ENCODE peak calls at places on chromosomes 4 and X, in four cellular contexts. One of them, this sample, is unnamed.
A peak's percentile ranks its signal among the peaks of the same experiment; 100 is the strongest.

GRCh38 chr4:78753091-78753490 is 23.1 kb upstream of the BMP2K start:
- DNase-seq in SK-N-SH: no peak
- DNase-seq in HCT116: no peak
- DNase-seq in neural progenitor cell: no peak
- DNase-seq in this sample: no peak

GRCh38 chr4:113878718-113879117 is 100.7 kb downstream of the ARSJ start:
- DNase-seq in SK-N-SH: peak; percentile 19
- DNase-seq in HCT116: no peak
- DNase-seq in neural progenitor cell: peak; percentile 83
- DNase-seq in this sample: peak; percentile 39

GRCh38 chr4:88949605-88950004 is 107.4 kb downstream of the FAM13A start:
- DNase-seq in SK-N-SH: no peak
- DNase-seq in HCT116: no peak
- DNase-seq in neural progenitor cell: no peak
- DNase-seq in this sample: no peak

GRCh38 chr4:99947190-99947578 is 766 bp upstream of the DNAJB14 start:
- DNase-seq in SK-N-SH: no peak
- DNase-seq in HCT116: no peak
- DNase-seq in neural progenitor cell: no peak
- DNase-seq in this sample: peak; percentile 38

GRCh38 chr4:61200991-61201526 is 933 bp downstream of the ADGRL3 start:
- DNase-seq in SK-N-SH: peak; percentile 56
- DNase-seq in HCT116: no peak
- DNase-seq in neural progenitor cell: peak; percentile 63
- DNase-seq in this sample: peak; percentile 13

GRCh38 chrX:148995661-148996060 is 495.2 kb downstream of the AFF2 start:
- DNase-seq in SK-N-SH: no peak
- DNase-seq in HCT116: no peak
- DNase-seq in neural progenitor cell: no peak
- DNase-seq in this sample: no peak

GRCh38 chr4:74038161-74039064 is at the start of gene CXCL3:
- DNase-seq in SK-N-SH: peak; percentile 36
- DNase-seq in HCT116: no peak
- DNase-seq in neural progenitor cell: peak; percentile 84
- DNase-seq in this sample: peak; percentile 69

GRCh38 chr4:82811838-82812672 is 13.5 kb upstream of the SCD5 start:
- DNase-seq in SK-N-SH: no peak
- DNase-seq in HCT116: no peak
- DNase-seq in neural progenitor cell: peak; percentile 80
- DNase-seq in this sample: no peak

GRCh38 chr4:566508-567295 is 9.4 kb downstream of the TMEM271 start:
- DNase-seq in SK-N-SH: peak; percentile 73
- DNase-seq in HCT116: no peak
- DNase-seq in neural progenitor cell: no peak
- DNase-seq in this sample: no peak

GRCh38 chr4:100288167-100288566 is 97.9 kb upstream of the DDIT4L start:
- DNase-seq in SK-N-SH: no peak
- DNase-seq in HCT116: no peak
- DNase-seq in neural progenitor cell: no peak
- DNase-seq in this sample: peak; percentile 59

GRCh38 chrX:153430796-153431195 is 15.1 kb downstream of the TREX2 start:
- DNase-seq in SK-N-SH: no peak
- DNase-seq in HCT116: no peak
- DNase-seq in neural progenitor cell: no peak
- DNase-seq in this sample: no peak

GRCh38 chr4:2837904-2838496 is 5.6 kb upstream of the ADD1 start:
- DNase-seq in SK-N-SH: peak; percentile 30
- DNase-seq in HCT116: no peak
- DNase-seq in neural progenitor cell: no peak
- DNase-seq in this sample: peak; percentile 68

GRCh38 chr4:16860506-16860905 is 37.9 kb downstream of the LDB2 start:
- DNase-seq in SK-N-SH: no peak
- DNase-seq in HCT116: no peak
- DNase-seq in neural progenitor cell: no peak
- DNase-seq in this sample: peak; percentile 97

GRCh38 chr4:13856387-13856786 is 228.9 kb upstream of the BOD1L1 start:
- DNase-seq in SK-N-SH: no peak
- DNase-seq in HCT116: no peak
- DNase-seq in neural progenitor cell: no peak
- DNase-seq in this sample: no peak

GRCh38 chr4:139973015-139973414 is 181.0 kb downstream of the MAML3 start:
- DNase-seq in SK-N-SH: no peak
- DNase-seq in HCT116: no peak
- DNase-seq in neural progenitor cell: peak; percentile 24
- DNase-seq in this sample: peak; percentile 19

GRCh38 chrX:116384406-116384805 is 52.0 kb upstream of the SLC6A14 start:
- DNase-seq in SK-N-SH: no peak
- DNase-seq in HCT116: no peak
- DNase-seq in neural progenitor cell: no peak
- DNase-seq in this sample: peak; percentile 77

GRCh38 chrX:116379854-116380253 is 56.6 kb upstream of the SLC6A14 start:
- DNase-seq in SK-N-SH: no peak
- DNase-seq in HCT116: no peak
- DNase-seq in neural progenitor cell: no peak
- DNase-seq in this sample: peak; percentile 77

GRCh38 chrX:116378961-116379360 is 57.4 kb upstream of the SLC6A14 start:
- DNase-seq in SK-N-SH: no peak
- DNase-seq in HCT116: no peak
- DNase-seq in neural progenitor cell: no peak
- DNase-seq in this sample: no peak
- H3K4me3 ChIP-seq in SK-N-SH: no peak overlapping the region
- H3K4me3 ChIP-seq in HCT116: no peak overlapping the region
- H3K4me3 ChIP-seq in neural progenitor cell: no peak overlapping the region
- H3K4me3 ChIP-seq in this sample: no peak overlapping the region

GRCh38 chrX:154458116-154458953 is at the start of gene PLXNA3:
- DNase-seq in SK-N-SH: peak; percentile 86
- DNase-seq in HCT116: no peak
- DNase-seq in neural progenitor cell: peak; percentile 74
- DNase-seq in this sample: peak; percentile 66
- H3K9ac ChIP-seq in SK-N-SH: peak within 1 kb of the TSS; percentile 68
- H3K9ac ChIP-seq in HCT116: peak within 1 kb of the TSS; percentile 66
- H3K9ac ChIP-seq in neural progenitor cell: no peak within 1 kb of the TSS
- H3K9ac ChIP-seq in this sample: peak within 1 kb of the TSS; percentile 90

GRCh38 chrX:54470054-54470760 is 25.8 kb downstream of the FGD1 start:
- DNase-seq in SK-N-SH: no peak
- DNase-seq in HCT116: no peak
- DNase-seq in neural progenitor cell: no peak
- DNase-seq in this sample: no peak

GRCh38 chrX:54479471-54480122 is 16.4 kb downstream of the FGD1 start:
- DNase-seq in SK-N-SH: no peak
- DNase-seq in HCT116: no peak
- DNase-seq in neural progenitor cell: peak; percentile 50
- DNase-seq in this sample: no peak

GRCh38 chrX:54473993-54474859 is 21.8 kb downstream of the FGD1 start:
- DNase-seq in SK-N-SH: no peak
- DNase-seq in HCT116: no peak
- DNase-seq in neural progenitor cell: no peak
- DNase-seq in this sample: peak; percentile 24
- TF ChIP-seq EZH2phosphoT487 in SK-N-SH: no peak
- TF ChIP-seq EZH2phosphoT487 in HCT116: no peak
- TF ChIP-seq EZH2phosphoT487 in neural progenitor cell: no peak
- TF ChIP-seq EZH2phosphoT487 in this sample: no peak

GRCh38 chrX:288561-288991 is 7.4 kb downstream of the PLCXD1 start:
- DNase-seq in SK-N-SH: no peak
- DNase-seq in HCT116: no peak
- DNase-seq in neural progenitor cell: no peak
- DNase-seq in this sample: no peak

GRCh38 chrX:287670-288069 is 6.5 kb downstream of the PLCXD1 start:
- DNase-seq in SK-N-SH: no peak
- DNase-seq in HCT116: no peak
- DNase-seq in neural progenitor cell: no peak
- DNase-seq in this sample: no peak

GRCh38 chrX:281166-281999 is at the start of gene PLCXD1:
- DNase-seq in SK-N-SH: peak; percentile 84
- DNase-seq in HCT116: no peak
- DNase-seq in neural progenitor cell: peak; percentile 92
- DNase-seq in this sample: peak; percentile 28

GRCh38 chrX:285076-285677 is 4.0 kb downstream of the PLCXD1 start:
- DNase-seq in SK-N-SH: no peak
- DNase-seq in HCT116: no peak
- DNase-seq in neural progenitor cell: no peak
- DNase-seq in this sample: no peak

DNA sequence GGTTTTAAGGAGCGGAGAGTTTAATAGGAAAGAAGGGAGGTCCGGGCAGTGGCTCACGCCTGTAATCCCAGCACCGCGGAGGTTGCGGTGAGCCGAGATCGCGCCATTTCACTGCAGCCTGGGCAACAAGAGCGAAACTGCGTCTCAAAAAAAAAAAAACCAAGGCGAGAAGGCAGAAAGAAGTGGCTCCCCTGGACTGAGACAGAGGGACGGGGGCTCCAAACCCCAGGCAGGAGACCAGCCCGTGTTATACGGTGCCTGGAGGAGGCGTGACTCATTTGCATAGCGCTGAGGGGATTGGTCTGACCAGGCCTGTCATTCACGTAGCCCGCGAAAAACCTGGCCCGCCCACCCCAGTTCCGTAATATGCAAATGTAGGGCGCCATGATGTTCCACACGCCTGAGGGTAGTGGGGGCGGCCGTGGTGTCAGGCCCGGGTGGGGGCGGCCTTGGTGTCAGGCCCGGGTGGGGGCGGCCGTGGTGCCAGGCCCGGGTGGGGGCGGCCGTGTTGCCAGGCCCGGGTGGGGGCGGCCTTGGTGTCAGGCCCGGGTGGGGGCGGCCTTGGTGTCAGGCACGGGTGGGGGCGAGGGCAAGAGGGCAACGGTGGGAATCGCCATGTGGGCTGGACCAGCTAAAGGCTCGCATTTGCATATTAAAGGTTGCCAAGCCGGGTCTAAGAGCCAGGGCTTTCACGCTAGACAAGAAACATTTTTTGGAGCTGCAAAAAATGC is 2.1 kb downstream of the PLCXD1 start:
- DNase-seq in SK-N-SH: peak; percentile 95
- DNase-seq in HCT116: peak; percentile 60
- DNase-seq in neural progenitor cell: peak; percentile 97
- DNase-seq in this sample: peak; percentile 94
- H3K4me3 ChIP-seq in SK-N-SH: peak overlapping the region; percentile 63
- H3K4me3 ChIP-seq in HCT116: peak overlapping the region; percentile 45
- H3K4me3 ChIP-seq in neural progenitor cell: peak overlapping the region; percentile 54
- H3K4me3 ChIP-seq in this sample: peak overlapping the region; percentile 79

GRCh38 chr4:174211611-174212044 is 71.8 kb downstream of the FBXO8 start:
- DNase-seq in SK-N-SH: no peak
- DNase-seq in HCT116: no peak
- DNase-seq in neural progenitor cell: peak; percentile 62
- DNase-seq in this sample: no peak

GRCh38 chr4:174213734-174214101 is 69.7 kb downstream of the FBXO8 start:
- DNase-seq in SK-N-SH: no peak
- DNase-seq in HCT116: no peak
- DNase-seq in neural progenitor cell: peak; percentile 39
- DNase-seq in this sample: no peak

GRCh38 chr4:174210952-174211490 is 72.4 kb downstream of the FBXO8 start:
- DNase-seq in SK-N-SH: no peak
- DNase-seq in HCT116: no peak
- DNase-seq in neural progenitor cell: no peak
- DNase-seq in this sample: peak; percentile 75

GRCh38 chr4:174210354-174210753 is 73.1 kb downstream of the FBXO8 start:
- DNase-seq in SK-N-SH: no peak
- DNase-seq in HCT116: no peak
- DNase-seq in neural progenitor cell: peak; percentile 60
- DNase-seq in this sample: no peak

GRCh38 chr4:174212061-174212460 is 71.4 kb downstream of the FBXO8 start:
- DNase-seq in SK-N-SH: no peak
- DNase-seq in HCT116: no peak
- DNase-seq in neural progenitor cell: no peak
- DNase-seq in this sample: no peak
- H3K9ac ChIP-seq in SK-N-SH: no peak overlapping the region
- H3K9ac ChIP-seq in HCT116: no peak overlapping the region
- H3K9ac ChIP-seq in neural progenitor cell: no peak overlapping the region
- H3K9ac ChIP-seq in this sample: no peak overlapping the region

GRCh38 chrX:13507893-13508292 is 61.5 kb upstream of the EGFL6 start:
- DNase-seq in SK-N-SH: no peak
- DNase-seq in HCT116: no peak
- DNase-seq in neural progenitor cell: no peak
- DNase-seq in this sample: no peak

GRCh38 chrX:13506574-13506973 is 62.8 kb upstream of the EGFL6 start:
- DNase-seq in SK-N-SH: peak; percentile 62
- DNase-seq in HCT116: peak; percentile 28
- DNase-seq in neural progenitor cell: peak; percentile 74
- DNase-seq in this sample: peak; percentile 60

GRCh38 chrX:13515181-13515930 is 54.0 kb upstream of the EGFL6 start:
- DNase-seq in SK-N-SH: no peak
- DNase-seq in HCT116: no peak
- DNase-seq in neural progenitor cell: no peak
- DNase-seq in this sample: no peak

GRCh38 chrX:13511557-13512330 is 57.7 kb upstream of the EGFL6 start:
- DNase-seq in SK-N-SH: no peak
- DNase-seq in HCT116: no peak
- DNase-seq in neural progenitor cell: no peak
- DNase-seq in this sample: no peak
- TF ChIP-seq EZH2phosphoT487 in SK-N-SH: no peak
- TF ChIP-seq EZH2phosphoT487 in HCT116: no peak
- TF ChIP-seq EZH2phosphoT487 in neural progenitor cell: no peak
- TF ChIP-seq EZH2phosphoT487 in this sample: no peak

GRCh38 chrX:71053217-71053621 is 14.9 kb downstream of the SNX12 start:
- DNase-seq in SK-N-SH: no peak
- DNase-seq in HCT116: no peak
- DNase-seq in neural progenitor cell: peak; percentile 84
- DNase-seq in this sample: no peak
- H3K4me3 ChIP-seq in SK-N-SH: no peak overlapping the region
- H3K4me3 ChIP-seq in HCT116: no peak overlapping the region
- H3K4me3 ChIP-seq in neural progenitor cell: peak overlapping the region; percentile 50
- H3K4me3 ChIP-seq in this sample: no peak overlapping the region

DNA sequence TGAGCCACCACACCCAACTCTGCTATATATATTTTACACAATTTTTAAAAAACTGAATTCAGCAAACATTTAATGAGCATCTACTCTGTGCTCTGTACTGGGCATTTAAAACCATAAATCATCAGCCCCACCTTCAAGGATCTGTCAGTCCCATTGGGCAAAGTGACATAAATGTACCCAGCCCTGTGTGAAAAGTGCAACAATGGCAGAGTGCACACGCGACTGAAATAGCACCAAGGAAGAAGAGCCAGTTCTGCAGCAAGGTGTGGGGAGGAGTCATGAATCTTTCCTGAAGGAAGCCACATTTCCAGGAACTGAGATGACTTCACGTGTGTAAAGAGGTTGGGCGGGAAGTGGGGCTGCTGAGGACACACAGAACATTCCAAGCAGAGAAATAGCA is 111.5 kb upstream of the ATP6AP2 start:
- DNase-seq in SK-N-SH: no peak
- DNase-seq in HCT116: no peak
- DNase-seq in neural progenitor cell: no peak
- DNase-seq in this sample: no peak
- H3K9ac ChIP-seq in SK-N-SH: no peak overlapping the region
- H3K9ac ChIP-seq in HCT116: no peak overlapping the region
- H3K9ac ChIP-seq in neural progenitor cell: no peak overlapping the region
- H3K9ac ChIP-seq in this sample: no peak overlapping the region

DNA sequence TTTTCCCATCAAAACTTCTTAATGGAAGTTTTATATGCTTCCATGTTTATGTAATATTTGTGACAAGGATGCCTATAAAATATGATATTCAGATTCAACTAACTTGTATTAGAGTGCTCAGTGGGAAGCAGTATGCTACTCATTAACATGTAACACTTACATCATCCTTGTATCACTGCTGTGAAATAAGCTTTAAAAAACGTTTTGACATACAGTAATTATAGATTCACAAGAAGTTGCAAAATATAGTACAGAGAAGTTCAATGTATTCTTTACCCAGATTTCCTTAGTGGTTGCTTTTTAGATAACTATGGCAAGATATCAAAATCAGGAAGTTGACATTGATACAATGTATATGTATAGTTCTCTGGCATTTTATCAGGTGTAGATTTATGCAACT is 56.2 kb downstream of the DTHD1 start:
- DNase-seq in SK-N-SH: no peak
- DNase-seq in HCT116: no peak
- DNase-seq in neural progenitor cell: no peak
- DNase-seq in this sample: no peak
- TF ChIP-seq EZH2phosphoT487 in SK-N-SH: no peak
- TF ChIP-seq EZH2phosphoT487 in HCT116: no peak
- TF ChIP-seq EZH2phosphoT487 in neural progenitor cell: no peak
- TF ChIP-seq EZH2phosphoT487 in this sample: no peak

This sample was measured in GM23248.